ENCODE peak calls at places on chromosomes 11 and 22, in ten cellular contexts. One of them, this sample, is unnamed.

GRCh38 chr11:44993971-44994705 is 43.5 kb upstream of the TP53I11 start:
- DNase-seq in brain microvascular endothelial cell: no peak
- DNase-seq in activated CD8-positive, alpha-beta memory T cell treated with anti-CD3 and anti-CD28 coated beads, Interleukin-2, amount 50 U/mL, for 48 hours: peak; percentile 20
- DNase-seq in heart left ventricle: no peak
- DNase-seq in mesendoderm: no peak
- DNase-seq in CD8-positive, alpha-beta memory T cell: no peak
- DNase-seq in cardiac fibroblast: no peak
- DNase-seq in stimulated activated CD8-positive, alpha-beta memory T cell treated with anti-CD3 and anti-CD28 coated beads, Interleukin-4, amount 100 ng/mL, for 4 hours: no peak
- DNase-seq in OCI-LY7: no peak
- DNase-seq in stimulated activated naive CD4-positive, alpha-beta T cell: no peak
- DNase-seq in this sample: no peak

GRCh38 chr11:134642206-134642605 is 230.2 kb upstream of the B3GAT1 start:
- DNase-seq in cardiac fibroblast: no peak
- DNase-seq in mesendoderm: no peak
- DNase-seq in stimulated activated CD8-positive, alpha-beta memory T cell treated with anti-CD3 and anti-CD28 coated beads, Interleukin-4, amount 100 ng/mL, for 4 hours: no peak
- DNase-seq in OCI-LY7: no peak
- DNase-seq in brain microvascular endothelial cell: no peak
- DNase-seq in heart left ventricle: no peak
- DNase-seq in activated CD8-positive, alpha-beta memory T cell treated with anti-CD3 and anti-CD28 coated beads, Interleukin-2, amount 50 U/mL, for 48 hours: no peak
- DNase-seq in stimulated activated naive CD4-positive, alpha-beta T cell: no peak
- DNase-seq in CD8-positive, alpha-beta memory T cell: no peak
- DNase-seq in this sample: no peak

GRCh38 chr11:64767344-64768299 is 7.8 kb upstream of the PYGM start:
- DNase-seq in CD8-positive, alpha-beta memory T cell: peak; percentile 80
- DNase-seq in activated CD8-positive, alpha-beta memory T cell treated with anti-CD3 and anti-CD28 coated beads, Interleukin-2, amount 50 U/mL, for 48 hours: peak; percentile 95
- DNase-seq in cardiac fibroblast: peak; percentile 79
- DNase-seq in heart left ventricle: peak; percentile 76
- DNase-seq in brain microvascular endothelial cell: peak; percentile 63
- DNase-seq in mesendoderm: peak; percentile 92
- DNase-seq in stimulated activated CD8-positive, alpha-beta memory T cell treated with anti-CD3 and anti-CD28 coated beads, Interleukin-4, amount 100 ng/mL, for 4 hours: peak; percentile 76
- DNase-seq in OCI-LY7: peak; percentile 78
- DNase-seq in stimulated activated naive CD4-positive, alpha-beta T cell: peak; percentile 57
- DNase-seq in this sample: peak; percentile 65

GRCh38 chr11:2688381-2689231 is 11.2 kb downstream of the KCNQ1OT1 start:
- DNase-seq in heart left ventricle: no peak
- DNase-seq in mesendoderm: no peak
- DNase-seq in activated CD8-positive, alpha-beta memory T cell treated with anti-CD3 and anti-CD28 coated beads, Interleukin-2, amount 50 U/mL, for 48 hours: no peak
- DNase-seq in OCI-LY7: no peak
- DNase-seq in stimulated activated naive CD4-positive, alpha-beta T cell: no peak
- DNase-seq in CD8-positive, alpha-beta memory T cell: no peak
- DNase-seq in brain microvascular endothelial cell: no peak
- DNase-seq in cardiac fibroblast: no peak
- DNase-seq in stimulated activated CD8-positive, alpha-beta memory T cell treated with anti-CD3 and anti-CD28 coated beads, Interleukin-4, amount 100 ng/mL, for 4 hours: no peak
- DNase-seq in this sample: no peak

GRCh38 chr22:42885446-42885845 is 28.4 kb upstream of the ARFGAP3 start:
- DNase-seq in brain microvascular endothelial cell: no peak
- DNase-seq in cardiac fibroblast: no peak
- DNase-seq in mesendoderm: peak; percentile 57
- DNase-seq in stimulated activated naive CD4-positive, alpha-beta T cell: no peak
- DNase-seq in CD8-positive, alpha-beta memory T cell: no peak
- DNase-seq in activated CD8-positive, alpha-beta memory T cell treated with anti-CD3 and anti-CD28 coated beads, Interleukin-2, amount 50 U/mL, for 48 hours: no peak
- DNase-seq in OCI-LY7: no peak
- DNase-seq in stimulated activated CD8-positive, alpha-beta memory T cell treated with anti-CD3 and anti-CD28 coated beads, Interleukin-4, amount 100 ng/mL, for 4 hours: no peak
- DNase-seq in heart left ventricle: no peak
- DNase-seq in this sample: peak; percentile 86

GRCh38 chr11:7577883-7578242 is 64.1 kb downstream of the PPFIBP2 start:
- DNase-seq in stimulated activated CD8-positive, alpha-beta memory T cell treated with anti-CD3 and anti-CD28 coated beads, Interleukin-4, amount 100 ng/mL, for 4 hours: no peak
- DNase-seq in cardiac fibroblast: peak; percentile 78
- DNase-seq in mesendoderm: peak; percentile 87
- DNase-seq in activated CD8-positive, alpha-beta memory T cell treated with anti-CD3 and anti-CD28 coated beads, Interleukin-2, amount 50 U/mL, for 48 hours: no peak
- DNase-seq in OCI-LY7: no peak
- DNase-seq in heart left ventricle: no peak
- DNase-seq in stimulated activated naive CD4-positive, alpha-beta T cell: no peak
- DNase-seq in CD8-positive, alpha-beta memory T cell: no peak
- DNase-seq in brain microvascular endothelial cell: peak; percentile 15
- DNase-seq in this sample: peak; percentile 32

GRCh38 chr11:45919806-45920530 is 2.3 kb upstream of the PEX16 start:
- DNase-seq in stimulated activated naive CD4-positive, alpha-beta T cell: no peak
- DNase-seq in mesendoderm: peak; percentile 34
- DNase-seq in heart left ventricle: peak; percentile 50
- DNase-seq in OCI-LY7: no peak
- DNase-seq in brain microvascular endothelial cell: no peak
- DNase-seq in stimulated activated CD8-positive, alpha-beta memory T cell treated with anti-CD3 and anti-CD28 coated beads, Interleukin-4, amount 100 ng/mL, for 4 hours: no peak
- DNase-seq in CD8-positive, alpha-beta memory T cell: no peak
- DNase-seq in activated CD8-positive, alpha-beta memory T cell treated with anti-CD3 and anti-CD28 coated beads, Interleukin-2, amount 50 U/mL, for 48 hours: no peak
- DNase-seq in cardiac fibroblast: no peak
- DNase-seq in this sample: no peak

GRCh38 chr11:2219318-2220017 is 47.9 kb upstream of the TH start:
- DNase-seq in cardiac fibroblast: no peak
- DNase-seq in heart left ventricle: no peak
- DNase-seq in OCI-LY7: no peak
- DNase-seq in activated CD8-positive, alpha-beta memory T cell treated with anti-CD3 and anti-CD28 coated beads, Interleukin-2, amount 50 U/mL, for 48 hours: no peak
- DNase-seq in CD8-positive, alpha-beta memory T cell: no peak
- DNase-seq in stimulated activated naive CD4-positive, alpha-beta T cell: no peak
- DNase-seq in stimulated activated CD8-positive, alpha-beta memory T cell treated with anti-CD3 and anti-CD28 coated beads, Interleukin-4, amount 100 ng/mL, for 4 hours: no peak
- DNase-seq in mesendoderm: no peak
- DNase-seq in brain microvascular endothelial cell: no peak
- DNase-seq in this sample: no peak

GRCh38 chr11:6505577-6506240 is 8.6 kb downstream of the DNHD1 start:
- DNase-seq in OCI-LY7: peak; percentile 65
- DNase-seq in brain microvascular endothelial cell: peak; percentile 59
- DNase-seq in stimulated activated CD8-positive, alpha-beta memory T cell treated with anti-CD3 and anti-CD28 coated beads, Interleukin-4, amount 100 ng/mL, for 4 hours: no peak
- DNase-seq in CD8-positive, alpha-beta memory T cell: peak; percentile 21
- DNase-seq in mesendoderm: peak; percentile 79
- DNase-seq in heart left ventricle: no peak
- DNase-seq in cardiac fibroblast: peak; percentile 72
- DNase-seq in activated CD8-positive, alpha-beta memory T cell treated with anti-CD3 and anti-CD28 coated beads, Interleukin-2, amount 50 U/mL, for 48 hours: no peak
- DNase-seq in stimulated activated naive CD4-positive, alpha-beta T cell: no peak
- DNase-seq in this sample: peak; percentile 65

GRCh38 chr22:23113847-23114720 is 27.7 kb downstream of the RSPH14 start:
- DNase-seq in OCI-LY7: no peak
- DNase-seq in stimulated activated CD8-positive, alpha-beta memory T cell treated with anti-CD3 and anti-CD28 coated beads, Interleukin-4, amount 100 ng/mL, for 4 hours: no peak
- DNase-seq in activated CD8-positive, alpha-beta memory T cell treated with anti-CD3 and anti-CD28 coated beads, Interleukin-2, amount 50 U/mL, for 48 hours: no peak
- DNase-seq in cardiac fibroblast: no peak
- DNase-seq in stimulated activated naive CD4-positive, alpha-beta T cell: no peak
- DNase-seq in CD8-positive, alpha-beta memory T cell: no peak
- DNase-seq in brain microvascular endothelial cell: no peak
- DNase-seq in mesendoderm: no peak
- DNase-seq in heart left ventricle: no peak
- DNase-seq in this sample: no peak

GRCh38 chr11:27387362-27387761 is 24.3 kb upstream of the CCDC34 start:
- DNase-seq in cardiac fibroblast: no peak
- DNase-seq in stimulated activated naive CD4-positive, alpha-beta T cell: no peak
- DNase-seq in heart left ventricle: no peak
- DNase-seq in brain microvascular endothelial cell: no peak
- DNase-seq in activated CD8-positive, alpha-beta memory T cell treated with anti-CD3 and anti-CD28 coated beads, Interleukin-2, amount 50 U/mL, for 48 hours: no peak
- DNase-seq in mesendoderm: no peak
- DNase-seq in OCI-LY7: no peak
- DNase-seq in CD8-positive, alpha-beta memory T cell: no peak
- DNase-seq in stimulated activated CD8-positive, alpha-beta memory T cell treated with anti-CD3 and anti-CD28 coated beads, Interleukin-4, amount 100 ng/mL, for 4 hours: no peak
- DNase-seq in this sample: no peak

GRCh38 chr22:21796863-21797262 is 61.3 kb upstream of the YPEL1 start:
- DNase-seq in cardiac fibroblast: no peak
- DNase-seq in brain microvascular endothelial cell: no peak
- DNase-seq in stimulated activated CD8-positive, alpha-beta memory T cell treated with anti-CD3 and anti-CD28 coated beads, Interleukin-4, amount 100 ng/mL, for 4 hours: no peak
- DNase-seq in OCI-LY7: no peak
- DNase-seq in CD8-positive, alpha-beta memory T cell: no peak
- DNase-seq in mesendoderm: no peak
- DNase-seq in activated CD8-positive, alpha-beta memory T cell treated with anti-CD3 and anti-CD28 coated beads, Interleukin-2, amount 50 U/mL, for 48 hours: no peak
- DNase-seq in heart left ventricle: no peak
- DNase-seq in stimulated activated naive CD4-positive, alpha-beta T cell: no peak
- DNase-seq in this sample: no peak

GRCh38 chr11:3215346-3216026 is 3.1 kb downstream of the MRGPRG start:
- DNase-seq in stimulated activated CD8-positive, alpha-beta memory T cell treated with anti-CD3 and anti-CD28 coated beads, Interleukin-4, amount 100 ng/mL, for 4 hours: no peak
- DNase-seq in CD8-positive, alpha-beta memory T cell: no peak
- DNase-seq in heart left ventricle: no peak
- DNase-seq in mesendoderm: peak; percentile 27
- DNase-seq in cardiac fibroblast: no peak
- DNase-seq in stimulated activated naive CD4-positive, alpha-beta T cell: no peak
- DNase-seq in activated CD8-positive, alpha-beta memory T cell treated with anti-CD3 and anti-CD28 coated beads, Interleukin-2, amount 50 U/mL, for 48 hours: no peak
- DNase-seq in OCI-LY7: no peak
- DNase-seq in brain microvascular endothelial cell: no peak
- DNase-seq in this sample: no peak

GRCh38 chr11:30346068-30346688 is 23.3 kb downstream of the ARL14EP start:
- DNase-seq in activated CD8-positive, alpha-beta memory T cell treated with anti-CD3 and anti-CD28 coated beads, Interleukin-2, amount 50 U/mL, for 48 hours: no peak
- DNase-seq in stimulated activated CD8-positive, alpha-beta memory T cell treated with anti-CD3 and anti-CD28 coated beads, Interleukin-4, amount 100 ng/mL, for 4 hours: no peak
- DNase-seq in CD8-positive, alpha-beta memory T cell: peak; percentile 49
- DNase-seq in brain microvascular endothelial cell: peak; percentile 20
- DNase-seq in heart left ventricle: no peak
- DNase-seq in mesendoderm: peak; percentile 63
- DNase-seq in stimulated activated naive CD4-positive, alpha-beta T cell: peak; percentile 22
- DNase-seq in cardiac fibroblast: peak; percentile 74
- DNase-seq in OCI-LY7: peak; percentile 81
- DNase-seq in this sample: peak; percentile 39

This sample was measured in AG20443.